ENCODE peak calls at places on chromosomes 12 and 14, in six cellular contexts. R is lower lobe of right lung; B is CD4-positive, alpha-beta T cell; I is osteocyte; Y is HepG2; Z is PC-3. N is an unnamed sample.

GRCh38 chr14:98685725-98686124 is 586.3 kb downstream of the BCL11B start:
- DNase-seq in R (no peak), B (no peak), I (no peak), Y (no peak), Z (no peak), N (no peak)

GRCh38 chr12:75662501-75663159 is 151.2 kb upstream of the KRR1 start:
- DNase-seq in R (no peak), B (no peak), I (no peak), Y (no peak), Z (no peak), N (no peak)

GRCh38 chr12:14935031-14935430 is 3.3 kb downstream of the ERP27 start:
- DNase-seq in R (no peak), B (no peak), I (no peak), Y (no peak), Z (peak; percentile 39), N (no peak)

GRCh38 chr14:44989497-44990440 is 27.8 kb downstream of the TOGARAM1 start:
- DNase-seq in R (no peak), B (no peak), I (no peak), Y (no peak), Z (no peak), N (no peak)

GRCh38 chr14:74414793-74415437 is 11.1 kb downstream of the SYNDIG1L start:
- DNase-seq in R (no peak), B (no peak), I (no peak), Y (no peak), Z (no peak), N (no peak)

GRCh38 chr14:103928011-103928890 is at the start of gene TDRD9:
- DNase-seq in R (no peak), B (no peak), I (no peak), Y (no peak), Z (no peak), N (no peak)

GRCh38 chr14:42140831-42141279 is 534.2 kb downstream of the LRFN5 start:
- DNase-seq in R (no peak), B (no peak), I (no peak), Y (no peak), Z (peak; percentile 90), N (no peak)

GRCh38 chr12:96208346-96208745 is 14.2 kb downstream of the ELK3 start:
- DNase-seq in R (no peak), B (no peak), I (no peak), Y (no peak), Z (peak; percentile 25), N (no peak)

GRCh38 chr12:93226356-93226755 is 151.4 kb upstream of the NUDT4 start:
- DNase-seq in R (no peak), B (no peak), I (no peak), Y (no peak), Z (peak; percentile 32), N (no peak)

GRCh38 chr12:101168000-101168399 is 42.0 kb downstream of the SLC5A8 start:
- DNase-seq in R (no peak), B (no peak), I (no peak), Y (no peak), Z (no peak), N (no peak)

GRCh38 chr12:24078318-24078765 is 128.9 kb upstream of the SOX5 start:
- DNase-seq in R (no peak), B (no peak), I (no peak), Y (peak; percentile 96), Z (no peak), N (no peak)

GRCh38 chr12:40054554-40055226 is 51.2 kb downstream of the SLC2A13 start:
- DNase-seq in R (no peak), B (no peak), I (no peak), Y (no peak), Z (peak; percentile 61), N (no peak)

GRCh38 chr12:105861232-105861631 is 277.5 kb downstream of the NUAK1 start:
- DNase-seq in R (no peak), B (no peak), I (no peak), Y (no peak), Z (no peak), N (no peak)

GRCh38 chr12:7075931-7076330 is 15.4 kb downstream of the C1S start:
- DNase-seq in R (no peak), B (no peak), I (no peak), Y (no peak), Z (no peak), N (no peak)

GRCh38 chr14:71358209-71358931 is 451.1 kb downstream of the PCNX1 start:
- DNase-seq in R (no peak), B (no peak), I (no peak), Y (no peak), Z (no peak), N (no peak)

GRCh38 chr14:22471545-22472121 is 117.4 kb downstream of the DAD1 start:
- DNase-seq in R (peak; percentile 73), B (no peak), I (no peak), Y (peak; percentile 55), Z (peak; percentile 75), N (no peak)

GRCh38 chr14:102584871-102585869 is 7.3 kb upstream of the RCOR1 start:
- DNase-seq in R (peak; percentile 40), B (no peak), I (no peak), Y (no peak), Z (peak; percentile 58), N (no peak)

GRCh38 chr12:132922676-132923075 is 33.4 kb downstream of the ZNF605 start:
- DNase-seq in R (no peak), B (no peak), I (no peak), Y (no peak), Z (no peak), N (no peak)

GRCh38 chr12:132924356-132924755 is 31.8 kb downstream of the ZNF605 start:
- DNase-seq in R (no peak), B (no peak), I (peak; percentile 42), Y (no peak), Z (no peak), N (no peak)

GRCh38 chr12:132923356-132923909 is 32.7 kb downstream of the ZNF605 start:
- DNase-seq in R (no peak), B (no peak), I (no peak), Y (no peak), Z (no peak), N (no peak)

GRCh38 chr12:132918680-132919079 is 31.3 kb upstream of the CHFR start:
- DNase-seq in R (no peak), B (no peak), I (peak; percentile 54), Y (no peak), Z (no peak), N (no peak)

GRCh38 chr12:132921685-132922084 is 34.3 kb upstream of the CHFR start:
- DNase-seq in R (no peak), B (no peak), I (no peak), Y (no peak), Z (no peak), N (no peak)
- TF ChIP-seq CTCF in R (no peak), B (no peak), I (no peak), Y (peak; percentile 4), Z (peak; percentile 49), N (no peak)

GRCh38 chr12:110246690-110247339 is 34.2 kb upstream of the ATP2A2 start:
- DNase-seq in R (no peak), B (no peak), I (no peak), Y (no peak), Z (peak; percentile 52), N (no peak)

GRCh38 chr12:110244372-110244771 is 36.7 kb upstream of the ATP2A2 start:
- DNase-seq in R (no peak), B (no peak), I (no peak), Y (no peak), Z (no peak), N (no peak)

GRCh38 chr12:110244829-110245228 is 36.2 kb upstream of the ATP2A2 start:
- DNase-seq in R (no peak), B (no peak), I (no peak), Y (no peak), Z (no peak), N (no peak)

GRCh38 chr12:110247340-110248095 is 33.5 kb upstream of the ATP2A2 start:
- DNase-seq in R (no peak), B (no peak), I (no peak), Y (peak; percentile 89), Z (peak; percentile 74), N (no peak)

DNA sequence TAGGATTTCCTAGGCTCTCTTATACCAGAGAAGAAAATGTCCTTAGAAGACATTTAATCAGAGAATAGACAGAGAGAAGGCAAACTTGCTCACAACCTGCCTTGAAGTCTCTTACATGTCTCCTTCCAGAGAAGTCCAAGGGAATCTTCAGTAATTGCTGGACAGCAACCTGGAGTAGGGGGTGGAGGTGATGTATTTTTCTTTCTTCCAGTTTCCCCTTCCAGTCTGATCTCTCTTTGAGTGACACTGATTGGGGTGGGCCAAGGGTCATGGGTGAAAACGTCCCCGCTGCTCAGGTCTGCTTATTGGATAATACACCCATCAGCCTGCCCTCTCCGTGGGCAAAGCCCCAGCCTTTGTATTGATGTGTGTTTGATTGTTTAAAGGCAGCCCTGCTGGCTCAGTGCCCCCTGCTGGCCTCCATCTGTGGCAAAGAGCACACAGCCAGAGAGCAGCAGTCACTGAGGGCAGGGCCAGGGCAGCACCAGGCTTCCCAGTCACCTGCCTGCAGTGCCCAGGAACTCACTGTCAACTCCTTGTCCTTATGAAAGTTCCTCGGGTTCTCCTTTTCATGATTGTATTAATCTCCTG is 35.7 kb upstream of the ATP2A2 start:
- DNase-seq in R (peak; percentile 58), B (peak; percentile 32), I (no peak), Y (peak; percentile 29), Z (peak; percentile 69), N (peak; percentile 36)
- TF ChIP-seq CTCF in R (peak; percentile 33), B (peak; percentile 65), I (peak; percentile 7), Y (peak; percentile 74), Z (peak; percentile 87), N (no peak)

DNA sequence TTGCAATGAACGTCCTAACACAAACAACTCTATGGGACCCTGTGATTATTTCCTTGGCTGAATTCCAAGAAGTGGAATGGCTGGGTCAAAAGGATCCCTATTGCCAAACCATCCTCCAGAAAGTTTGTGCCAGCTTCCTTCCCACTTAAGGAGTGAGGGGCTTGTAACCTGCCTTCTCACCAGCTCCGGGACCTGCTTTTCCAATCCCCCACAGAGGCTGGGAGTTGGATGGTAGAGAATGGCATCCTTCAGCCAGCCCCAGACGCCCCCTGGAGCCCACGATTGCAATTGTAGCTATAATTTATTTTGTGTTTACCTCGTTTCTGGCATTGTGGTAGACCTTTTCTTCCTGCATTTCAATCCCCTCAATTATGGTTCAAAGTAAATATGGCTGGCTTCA is 9.7 kb upstream of the ZDHHC22 start:
- DNase-seq in R (no peak), B (no peak), I (no peak), Y (no peak), Z (peak; percentile 71), N (no peak)
- TF ChIP-seq CTCF in R (peak; percentile 21), B (no peak), I (peak; percentile 57), Y (peak; percentile 64), Z (peak; percentile 97), N (peak; percentile 25)

DNA sequence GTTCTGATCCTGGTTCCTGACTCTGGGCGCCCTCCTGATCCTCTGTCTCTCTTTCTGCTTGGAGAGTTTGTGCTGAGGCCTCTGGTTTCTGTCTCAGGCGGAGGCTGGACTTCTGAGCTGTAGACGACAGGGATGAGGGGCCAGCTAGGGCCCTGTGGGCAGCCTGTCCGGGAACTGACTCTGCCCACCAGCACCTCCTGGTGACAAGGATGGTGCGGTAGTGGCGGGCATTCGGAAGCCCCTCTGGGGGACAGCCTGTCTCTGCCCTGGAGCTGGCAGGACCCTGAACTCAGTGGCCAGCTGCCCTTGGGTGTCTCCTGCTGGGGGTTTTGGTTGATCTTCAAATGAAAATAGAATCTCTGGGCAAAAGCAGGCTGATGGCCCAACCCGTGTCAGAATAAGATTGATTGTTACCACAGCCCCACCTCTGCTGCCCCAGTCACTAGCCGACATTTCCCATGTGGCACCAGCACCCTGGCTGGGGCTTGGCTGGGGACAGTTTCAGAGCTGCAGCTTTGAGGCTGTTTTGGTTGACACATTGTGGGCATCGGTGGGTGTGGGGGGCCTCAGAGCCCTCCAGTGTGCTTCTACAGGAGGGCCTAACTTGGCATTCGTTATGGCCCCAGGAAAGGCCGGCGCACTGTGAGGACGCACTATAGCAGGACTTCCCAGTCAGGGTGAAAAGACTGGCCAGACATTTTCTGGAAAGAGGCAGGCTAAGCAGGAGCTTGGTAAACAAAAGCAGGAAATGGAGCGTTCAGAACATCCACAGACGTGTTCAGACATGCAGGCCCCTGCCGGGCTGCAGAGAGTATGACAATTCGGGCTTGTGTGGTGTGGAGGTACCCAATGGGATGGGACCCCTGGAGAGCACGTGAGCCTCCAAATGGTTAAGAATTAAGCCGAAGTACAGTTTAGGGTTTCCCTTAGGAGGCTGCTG is 16.1 kb downstream of the KRT80 start:
- DNase-seq in R (no peak), B (no peak), I (no peak), Y (peak; percentile 36), Z (no peak), N (no peak)
- TF ChIP-seq CTCF in R (peak; percentile 32), B (no peak), I (peak; percentile 11), Y (no peak), Z (peak; percentile 13), N (no peak)